ENCODE peak calls at places on chromosomes 2 and 18, in ten cellular contexts. U is GM03348; L is effector memory CD8-positive, alpha-beta T cell; E is SK-N-DZ; K is NCI-H2081; V is left cardiac atrium; R is heart left ventricle; J is Right ventricle myocardium superior; B is astrocyte of the cerebellum; O is T47D. N is an unnamed sample.

GRCh38 chr2:7593286-7593685 is 676.1 kb downstream of the RNF144A start:
- DNase-seq in K (peak), J (no peak), O (no peak), R (no peak), B (no peak), L (no peak), E (peak), U (no peak), V (no peak), N (no peak)

GRCh38 chr2:32862269-32863055 is 84.3 kb upstream of the LTBP1 start:
- DNase-seq in J (no peak), L (no peak), O (no peak), R (no peak), K (no peak), B (no peak), V (no peak), E (no peak), U (no peak), N (no peak)

GRCh38 chr2:176508984-176509383 is 239.7 kb downstream of the MTX2 start:
- DNase-seq in E (peak), K (no peak), R (no peak), O (no peak), L (no peak), V (no peak), U (no peak), J (no peak), B (peak), N (peak)

GRCh38 chr2:153875801-153876466 is 4.2 kb downstream of the GALNT13 start:
- DNase-seq in B (no peak), R (no peak), L (no peak), E (no peak), J (no peak), V (no peak), U (no peak), K (no peak), O (no peak), N (no peak)

GRCh38 chr2:113376935-113377445 is 60.5 kb upstream of the ZNG1B start:
- DNase-seq in L (no peak), E (no peak), O (no peak), B (no peak), R (no peak), K (no peak), U (no peak), J (no peak), V (no peak), N (no peak)

GRCh38 chr2:7377861-7378569 is 460.8 kb downstream of the RNF144A start:
- DNase-seq in L (no peak), K (peak), E (peak), B (no peak), J (peak), V (peak), U (no peak), O (peak), R (peak), N (no peak)

GRCh38 chr2:7007846-7008741 is 90.9 kb downstream of the RNF144A start:
- DNase-seq in U (peak), V (peak), O (no peak), K (no peak), B (peak), E (peak), R (peak), L (no peak), J (peak), N (no peak)

GRCh38 chr2:1268034-1268433 is 145.2 kb upstream of the TPO start:
- DNase-seq in L (no peak), U (no peak), B (no peak), R (no peak), J (no peak), V (no peak), E (no peak), K (no peak), O (no peak), N (no peak)

GRCh38 chr2:158191076-158191566 is 89.4 kb downstream of the UPP2 start:
- DNase-seq in K (no peak), O (no peak), J (no peak), U (no peak), E (no peak), R (no peak), B (no peak), V (no peak), L (no peak), N (peak)

GRCh38 chr18:9354256-9354655 is 19.7 kb downstream of the TWSG1 start:
- DNase-seq in R (no peak), K (no peak), B (no peak), E (no peak), J (no peak), O (no peak), L (no peak), V (no peak), U (no peak), N (no peak)

N was measured in kidney epithelial cell.